ENCODE peak calls at places on chromosomes 12 and 14, in nine cellular contexts. One of them, this sample, is unnamed.

GRCh38 chr12:116803018-116803736 is 65.1 kb downstream of the RNFT2 start:
- DNase-seq in ovary: no peak
- DNase-seq in T-helper 9 cell: no peak
- DNase-seq in heart left ventricle: no peak
- DNase-seq in H9: no peak
- DNase-seq in stimulated activated effector memory CD8-positive, alpha-beta T cell treated with anti-CD3 and anti-CD28 coated beads, Interleukin-12 subunit alpha, Interleukin-12 subunit beta, amount 100 ng/mL, for 72 hours: no peak
- DNase-seq in choroid plexus epithelial cell: no peak
- DNase-seq in sciatic nerve: no peak
- DNase-seq in amniotic stem cell: no peak
- DNase-seq in this sample: no peak

GRCh38 chr12:73308079-73308478 is 1035.9 kb downstream of the TRHDE start:
- DNase-seq in ovary: no peak
- DNase-seq in T-helper 9 cell: no peak
- DNase-seq in heart left ventricle: no peak
- DNase-seq in H9: no peak
- DNase-seq in stimulated activated effector memory CD8-positive, alpha-beta T cell treated with anti-CD3 and anti-CD28 coated beads, Interleukin-12 subunit alpha, Interleukin-12 subunit beta, amount 100 ng/mL, for 72 hours: no peak
- DNase-seq in choroid plexus epithelial cell: no peak
- DNase-seq in sciatic nerve: no peak
- DNase-seq in amniotic stem cell: no peak
- DNase-seq in this sample: no peak

GRCh38 chr14:38505221-38506095 is 249.6 kb upstream of the CLEC14A start:
- DNase-seq in ovary: no peak
- DNase-seq in T-helper 9 cell: no peak
- DNase-seq in heart left ventricle: no peak
- DNase-seq in H9: no peak
- DNase-seq in stimulated activated effector memory CD8-positive, alpha-beta T cell treated with anti-CD3 and anti-CD28 coated beads, Interleukin-12 subunit alpha, Interleukin-12 subunit beta, amount 100 ng/mL, for 72 hours: no peak
- DNase-seq in choroid plexus epithelial cell: no peak
- DNase-seq in sciatic nerve: no peak
- DNase-seq in amniotic stem cell: no peak
- DNase-seq in this sample: no peak

GRCh38 chr14:72717220-72717619 is 176.7 kb downstream of the DPF3 start:
- DNase-seq in ovary: no peak
- DNase-seq in T-helper 9 cell: no peak
- DNase-seq in heart left ventricle: no peak
- DNase-seq in H9: no peak
- DNase-seq in stimulated activated effector memory CD8-positive, alpha-beta T cell treated with anti-CD3 and anti-CD28 coated beads, Interleukin-12 subunit alpha, Interleukin-12 subunit beta, amount 100 ng/mL, for 72 hours: no peak
- DNase-seq in choroid plexus epithelial cell: no peak
- DNase-seq in sciatic nerve: no peak
- DNase-seq in amniotic stem cell: no peak
- DNase-seq in this sample: no peak

GRCh38 chr12:4388662-4389061 is 9.2 kb upstream of the FGF23 start:
- DNase-seq in ovary: no peak
- DNase-seq in T-helper 9 cell: no peak
- DNase-seq in heart left ventricle: no peak
- DNase-seq in H9: peak
- DNase-seq in stimulated activated effector memory CD8-positive, alpha-beta T cell treated with anti-CD3 and anti-CD28 coated beads, Interleukin-12 subunit alpha, Interleukin-12 subunit beta, amount 100 ng/mL, for 72 hours: no peak
- DNase-seq in choroid plexus epithelial cell: no peak
- DNase-seq in sciatic nerve: no peak
- DNase-seq in amniotic stem cell: no peak
- DNase-seq in this sample: no peak

GRCh38 chr12:8687846-8688601 is 9.8 kb upstream of the RIMKLB start:
- DNase-seq in ovary: peak
- DNase-seq in T-helper 9 cell: no peak
- DNase-seq in heart left ventricle: peak
- DNase-seq in H9: peak
- DNase-seq in stimulated activated effector memory CD8-positive, alpha-beta T cell treated with anti-CD3 and anti-CD28 coated beads, Interleukin-12 subunit alpha, Interleukin-12 subunit beta, amount 100 ng/mL, for 72 hours: no peak
- DNase-seq in choroid plexus epithelial cell: peak
- DNase-seq in sciatic nerve: no peak
- DNase-seq in amniotic stem cell: peak
- DNase-seq in this sample: peak

GRCh38 chr12:119235352-119235751 is 56.6 kb downstream of the HSPB8 start:
- DNase-seq in ovary: no peak
- DNase-seq in T-helper 9 cell: no peak
- DNase-seq in heart left ventricle: no peak
- DNase-seq in H9: peak
- DNase-seq in stimulated activated effector memory CD8-positive, alpha-beta T cell treated with anti-CD3 and anti-CD28 coated beads, Interleukin-12 subunit alpha, Interleukin-12 subunit beta, amount 100 ng/mL, for 72 hours: no peak
- DNase-seq in choroid plexus epithelial cell: no peak
- DNase-seq in sciatic nerve: no peak
- DNase-seq in amniotic stem cell: no peak
- DNase-seq in this sample: no peak

GRCh38 chr12:106141003-106141402 is 2.2 kb upstream of the NUAK1 start:
- DNase-seq in ovary: no peak
- DNase-seq in T-helper 9 cell: no peak
- DNase-seq in heart left ventricle: no peak
- DNase-seq in H9: no peak
- DNase-seq in stimulated activated effector memory CD8-positive, alpha-beta T cell treated with anti-CD3 and anti-CD28 coated beads, Interleukin-12 subunit alpha, Interleukin-12 subunit beta, amount 100 ng/mL, for 72 hours: no peak
- DNase-seq in choroid plexus epithelial cell: no peak
- DNase-seq in sciatic nerve: no peak
- DNase-seq in amniotic stem cell: no peak
- DNase-seq in this sample: no peak

GRCh38 chr12:52561880-52562449 is 9.0 kb upstream of the KRT71 start:
- DNase-seq in ovary: no peak
- DNase-seq in T-helper 9 cell: no peak
- DNase-seq in heart left ventricle: no peak
- DNase-seq in H9: peak
- DNase-seq in stimulated activated effector memory CD8-positive, alpha-beta T cell treated with anti-CD3 and anti-CD28 coated beads, Interleukin-12 subunit alpha, Interleukin-12 subunit beta, amount 100 ng/mL, for 72 hours: no peak
- DNase-seq in choroid plexus epithelial cell: peak
- DNase-seq in sciatic nerve: no peak
- DNase-seq in amniotic stem cell: no peak
- DNase-seq in this sample: no peak

GRCh38 chr12:121793501-121793835 is at the start of gene RHOF:
- DNase-seq in ovary: peak
- DNase-seq in T-helper 9 cell: no peak
- DNase-seq in heart left ventricle: peak
- DNase-seq in H9: no peak
- DNase-seq in stimulated activated effector memory CD8-positive, alpha-beta T cell treated with anti-CD3 and anti-CD28 coated beads, Interleukin-12 subunit alpha, Interleukin-12 subunit beta, amount 100 ng/mL, for 72 hours: no peak
- DNase-seq in choroid plexus epithelial cell: no peak
- DNase-seq in sciatic nerve: no peak
- DNase-seq in amniotic stem cell: no peak
- DNase-seq in this sample: no peak

GRCh38 chr12:106736051-106736957 is 38.2 kb upstream of the RIC8B start:
- DNase-seq in ovary: no peak
- DNase-seq in T-helper 9 cell: no peak
- DNase-seq in heart left ventricle: no peak
- DNase-seq in H9: no peak
- DNase-seq in stimulated activated effector memory CD8-positive, alpha-beta T cell treated with anti-CD3 and anti-CD28 coated beads, Interleukin-12 subunit alpha, Interleukin-12 subunit beta, amount 100 ng/mL, for 72 hours: no peak
- DNase-seq in choroid plexus epithelial cell: peak
- DNase-seq in sciatic nerve: no peak
- DNase-seq in amniotic stem cell: no peak
- DNase-seq in this sample: no peak

GRCh38 chr12:5213990-5214389 is 170.3 kb downstream of the KCNA5 start:
- DNase-seq in ovary: no peak
- DNase-seq in T-helper 9 cell: no peak
- DNase-seq in heart left ventricle: no peak
- DNase-seq in H9: no peak
- DNase-seq in stimulated activated effector memory CD8-positive, alpha-beta T cell treated with anti-CD3 and anti-CD28 coated beads, Interleukin-12 subunit alpha, Interleukin-12 subunit beta, amount 100 ng/mL, for 72 hours: no peak
- DNase-seq in choroid plexus epithelial cell: no peak
- DNase-seq in sciatic nerve: no peak
- DNase-seq in amniotic stem cell: no peak
- DNase-seq in this sample: no peak